ENCODE peak calls at places on chromosomes 2 and 18, in nine cellular contexts. One of them, this sample, is unnamed.

GRCh38 chr2:229408356-229408755 is 137.3 kb upstream of the PID1 start:
- DNase-seq in chondrocyte: no peak
- DNase-seq in Right ventricle myocardium inferior: no peak
- DNase-seq in NCI-H1417: peak; percentile 2
- DNase-seq in effector memory CD4-positive, alpha-beta T cell: no peak
- DNase-seq in activated naive CD8-positive, alpha-beta T cell treated with anti-CD3 and anti-CD28 coated beads for 36 hours: no peak
- DNase-seq in stimulated activated CD8-positive, alpha-beta memory T cell treated with anti-CD3 and anti-CD28 coated beads, Interleukin-2, amount 100 ng/mL, for 48 hours: no peak
- DNase-seq in ACHN: peak; percentile 76
- DNase-seq in OCI-LY7: no peak
- DNase-seq in this sample: peak; percentile 30

GRCh38 chr2:231386446-231386845 is 9.1 kb upstream of the B3GNT7 start:
- DNase-seq in effector memory CD4-positive, alpha-beta T cell: no peak
- DNase-seq in stimulated activated CD8-positive, alpha-beta memory T cell treated with anti-CD3 and anti-CD28 coated beads, Interleukin-2, amount 100 ng/mL, for 48 hours: no peak
- DNase-seq in chondrocyte: no peak
- DNase-seq in activated naive CD8-positive, alpha-beta T cell treated with anti-CD3 and anti-CD28 coated beads for 36 hours: no peak
- DNase-seq in Right ventricle myocardium inferior: no peak
- DNase-seq in ACHN: peak; percentile 57
- DNase-seq in NCI-H1417: no peak
- DNase-seq in OCI-LY7: no peak
- DNase-seq in this sample: no peak

GRCh38 chr18:68778280-68778875 is 19.5 kb upstream of the CCDC102B start:
- DNase-seq in chondrocyte: no peak
- DNase-seq in effector memory CD4-positive, alpha-beta T cell: no peak
- DNase-seq in NCI-H1417: no peak
- DNase-seq in stimulated activated CD8-positive, alpha-beta memory T cell treated with anti-CD3 and anti-CD28 coated beads, Interleukin-2, amount 100 ng/mL, for 48 hours: no peak
- DNase-seq in ACHN: no peak
- DNase-seq in activated naive CD8-positive, alpha-beta T cell treated with anti-CD3 and anti-CD28 coated beads for 36 hours: no peak
- DNase-seq in Right ventricle myocardium inferior: no peak
- DNase-seq in OCI-LY7: no peak
- DNase-seq in this sample: no peak

GRCh38 chr2:226772389-226773179 is 27.0 kb downstream of the IRS1 start:
- DNase-seq in OCI-LY7: peak; percentile 95
- DNase-seq in stimulated activated CD8-positive, alpha-beta memory T cell treated with anti-CD3 and anti-CD28 coated beads, Interleukin-2, amount 100 ng/mL, for 48 hours: no peak
- DNase-seq in activated naive CD8-positive, alpha-beta T cell treated with anti-CD3 and anti-CD28 coated beads for 36 hours: no peak
- DNase-seq in ACHN: no peak
- DNase-seq in NCI-H1417: no peak
- DNase-seq in chondrocyte: no peak
- DNase-seq in Right ventricle myocardium inferior: no peak
- DNase-seq in effector memory CD4-positive, alpha-beta T cell: no peak
- DNase-seq in this sample: peak; percentile 69

GRCh38 chr2:40169430-40169829 is 282.5 kb downstream of the SLC8A1 start:
- DNase-seq in Right ventricle myocardium inferior: peak; percentile 43
- DNase-seq in chondrocyte: no peak
- DNase-seq in ACHN: no peak
- DNase-seq in stimulated activated CD8-positive, alpha-beta memory T cell treated with anti-CD3 and anti-CD28 coated beads, Interleukin-2, amount 100 ng/mL, for 48 hours: no peak
- DNase-seq in OCI-LY7: no peak
- DNase-seq in NCI-H1417: no peak
- DNase-seq in effector memory CD4-positive, alpha-beta T cell: no peak
- DNase-seq in activated naive CD8-positive, alpha-beta T cell treated with anti-CD3 and anti-CD28 coated beads for 36 hours: no peak
- DNase-seq in this sample: no peak

GRCh38 chr2:162435157-162435556 is 91.2 kb downstream of the GCA start:
- DNase-seq in activated naive CD8-positive, alpha-beta T cell treated with anti-CD3 and anti-CD28 coated beads for 36 hours: no peak
- DNase-seq in effector memory CD4-positive, alpha-beta T cell: no peak
- DNase-seq in stimulated activated CD8-positive, alpha-beta memory T cell treated with anti-CD3 and anti-CD28 coated beads, Interleukin-2, amount 100 ng/mL, for 48 hours: no peak
- DNase-seq in OCI-LY7: no peak
- DNase-seq in chondrocyte: no peak
- DNase-seq in NCI-H1417: no peak
- DNase-seq in ACHN: no peak
- DNase-seq in Right ventricle myocardium inferior: no peak
- DNase-seq in this sample: no peak

GRCh38 chr18:8657873-8658521 is 47.4 kb upstream of the MTCL1 start:
- DNase-seq in activated naive CD8-positive, alpha-beta T cell treated with anti-CD3 and anti-CD28 coated beads for 36 hours: no peak
- DNase-seq in Right ventricle myocardium inferior: no peak
- DNase-seq in effector memory CD4-positive, alpha-beta T cell: no peak
- DNase-seq in chondrocyte: no peak
- DNase-seq in OCI-LY7: no peak
- DNase-seq in NCI-H1417: peak; percentile 18
- DNase-seq in stimulated activated CD8-positive, alpha-beta memory T cell treated with anti-CD3 and anti-CD28 coated beads, Interleukin-2, amount 100 ng/mL, for 48 hours: no peak
- DNase-seq in ACHN: no peak
- DNase-seq in this sample: no peak

GRCh38 chr2:3470856-3471737 is 48.2 kb downstream of the ADI1 start:
- DNase-seq in stimulated activated CD8-positive, alpha-beta memory T cell treated with anti-CD3 and anti-CD28 coated beads, Interleukin-2, amount 100 ng/mL, for 48 hours: no peak
- DNase-seq in OCI-LY7: no peak
- DNase-seq in ACHN: no peak
- DNase-seq in effector memory CD4-positive, alpha-beta T cell: no peak
- DNase-seq in NCI-H1417: peak; percentile 46
- DNase-seq in Right ventricle myocardium inferior: peak; percentile 68
- DNase-seq in chondrocyte: no peak
- DNase-seq in activated naive CD8-positive, alpha-beta T cell treated with anti-CD3 and anti-CD28 coated beads for 36 hours: no peak
- DNase-seq in this sample: no peak

GRCh38 chr2:109144271-109144670 is 15.3 kb downstream of the SH3RF3 start:
- DNase-seq in Right ventricle myocardium inferior: no peak
- DNase-seq in activated naive CD8-positive, alpha-beta T cell treated with anti-CD3 and anti-CD28 coated beads for 36 hours: no peak
- DNase-seq in effector memory CD4-positive, alpha-beta T cell: no peak
- DNase-seq in ACHN: no peak
- DNase-seq in chondrocyte: no peak
- DNase-seq in NCI-H1417: no peak
- DNase-seq in stimulated activated CD8-positive, alpha-beta memory T cell treated with anti-CD3 and anti-CD28 coated beads, Interleukin-2, amount 100 ng/mL, for 48 hours: no peak
- DNase-seq in OCI-LY7: no peak
- DNase-seq in this sample: no peak